ENCODE peak calls at places on chromosomes 2 and 18, in five cellular contexts. D, J, E, Z and L are unnamed samples. For H3K9me3, the result is how much of the 10 kb centered on the place peaks cover.

GRCh38 chr2:25814681-25815080 is 63.6 kb downstream of the ASXL2 start:
- ATAC-seq in J (no peak), Z (no peak), E (no peak), D (no peak), L (no peak)

GRCh38 chr2:46308081-46308480 is 10.9 kb downstream of the EPAS1 start:
- ATAC-seq in J (peak), Z (peak), D (no peak), E (no peak), L (no peak)

GRCh38 chr18:34595673-34596072 is 114.4 kb upstream of the DTNA start:
- ATAC-seq in Z (no peak), E (no peak), D (no peak), J (no peak), L (no peak)

GRCh38 chr2:8500124-8501054 is 181.5 kb upstream of the ID2 start:
- ATAC-seq in J (peak), Z (peak), E (no peak), D (no peak), L (peak)

GRCh38 chr2:187962538-187962937 is 329.1 kb upstream of the GULP1 start:
- ATAC-seq in Z (no peak), J (no peak), D (no peak), E (no peak), L (no peak)

GRCh38 chr2:42879116-42879705 is 86.8 kb upstream of the HAAO start:
- ATAC-seq in J (peak), D (no peak), E (no peak), Z (no peak), L (no peak)

GRCh38 chr2:54728669-54729120 is 5.2 kb downstream of the EML6 start:
- ATAC-seq in Z (peak), J (peak), E (peak), D (no peak), L (no peak)

GRCh38 chr2:121519732-121520640 is 10.7 kb upstream of the RNU4ATAC start:
- ATAC-seq in E (no peak), D (peak), Z (peak), J (peak), L (no peak)

GRCh38 chr2:187552959-187553681 is 1.1 kb downstream of the TFPI start:
- ATAC-seq in E (peak), Z (peak), D (peak), J (no peak), L (no peak)

GRCh38 chr18:23450022-23450421 is 3.1 kb upstream of the RIOK3 start:
- ATAC-seq in Z (no peak), E (no peak), D (no peak), J (no peak), L (no peak)

GRCh38 chr2:101725515-101726192 is 28.1 kb downstream of the MAP4K4 start:
- ATAC-seq in E (peak), D (peak), Z (no peak), J (peak), L (no peak)

GRCh38 chr2:145597809-145598208 is 1077.9 kb upstream of the ZEB2 start:
- ATAC-seq in J (no peak), Z (no peak), D (no peak), E (no peak), L (no peak)

GRCh38 chr18:25557006-25557405 is 205.0 kb upstream of the ZNF521 start:
- ATAC-seq in J (no peak), D (no peak), E (no peak), Z (no peak), L (no peak)

GRCh38 chr2:40716879-40717278 is 265.0 kb upstream of the SLC8A1 start:
- ATAC-seq in D (no peak), J (no peak), E (no peak), Z (peak), L (peak)

GRCh38 chr2:34705556-34706247 is 1106.6 kb upstream of the FAM98A start:
- ATAC-seq in E (no peak), J (no peak), Z (no peak), D (peak), L (no peak)

GRCh38 chr18:7871560-7872456 is 304.7 kb downstream of the PTPRM start:
- ATAC-seq in E (no peak), Z (peak), J (peak), D (no peak), L (no peak)

GRCh38 chr2:241036964-241037421 is 38.6 kb downstream of the SNED1 start:
- ATAC-seq in D (peak), E (no peak), Z (no peak), J (no peak), L (no peak)

GRCh38 chr2:228378696-228379425 is 197.4 kb upstream of the SPHKAP start:
- ATAC-seq in Z (no peak), J (no peak), E (no peak), D (no peak), L (no peak)

GRCh38 chr2:152157253-152157652 is 18.3 kb downstream of the STAM2 start:
- ATAC-seq in J (no peak), D (no peak), Z (no peak), E (peak), L (no peak)

GRCh38 chr2:152165780-152166179 is 9.8 kb downstream of the STAM2 start:
- ATAC-seq in Z (no peak), E (no peak), D (peak), J (no peak), L (no peak)

GRCh38 chr2:152165306-152165705 is 10.3 kb downstream of the STAM2 start:
- ATAC-seq in J (no peak), D (no peak), E (no peak), Z (no peak), L (no peak)

GRCh38 chr2:152162141-152162540 is 13.4 kb downstream of the STAM2 start:
- ATAC-seq in E (no peak), Z (no peak), D (no peak), J (no peak), L (no peak)

GRCh38 chr2:152161598-152161997 is 14.0 kb downstream of the STAM2 start:
- ATAC-seq in D (no peak), E (no peak), Z (no peak), J (no peak), L (no peak)
- H3K9me3 ChIP-seq in D (under half), E (under half), Z (under half), J (under half), L (under half)

DNA sequence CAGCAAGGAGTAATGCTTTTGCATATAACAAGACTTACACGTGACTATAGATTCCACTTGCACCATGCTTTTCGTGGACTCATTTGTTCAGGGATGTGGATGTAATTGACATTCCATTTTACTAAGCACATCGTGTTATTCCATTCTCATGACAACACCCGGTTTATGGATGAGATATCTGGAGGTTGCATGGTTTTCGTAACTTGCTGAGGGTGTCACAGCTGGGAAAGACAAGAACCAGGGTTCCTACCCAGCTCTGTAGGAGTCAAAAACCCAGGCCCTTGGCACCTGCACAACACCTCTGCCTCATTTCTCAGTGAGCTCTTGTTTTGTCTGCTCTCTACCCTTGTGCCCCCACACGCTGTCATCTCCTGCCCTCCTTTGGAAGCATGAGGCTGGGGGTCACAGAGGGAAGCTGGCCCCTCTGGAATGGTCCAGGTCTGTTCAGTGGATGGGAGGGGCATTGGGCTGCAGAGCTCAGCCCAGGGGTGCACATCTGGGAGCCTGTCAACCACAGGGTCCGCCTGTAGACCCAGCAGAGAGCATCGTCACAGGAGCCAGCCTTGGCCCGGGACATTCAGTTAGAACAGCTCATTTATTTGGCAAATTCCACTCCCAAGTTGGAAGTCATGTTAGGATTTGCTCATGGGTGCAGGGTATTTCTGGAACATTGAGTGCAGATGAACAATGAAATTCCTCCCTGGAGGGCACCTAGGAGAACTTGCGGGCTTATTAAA is 120.1 kb upstream of the TWIST2 start:
- ATAC-seq in Z (no peak), D (no peak), E (no peak), J (no peak), L (peak)
- TF ChIP-seq EP300 in Z (no peak), D (no peak), E (no peak), J (no peak), L (peak)

GRCh38 chr2:108459441-108459840 is 10.4 kb downstream of the GCC2 start:
- ATAC-seq in Z (no peak), D (no peak), E (no peak), J (no peak), L (no peak)
- H3K9me3 ChIP-seq in Z (under half), D (under half), E (under half), J (under half), L (under half)

GRCh38 chr2:32356735-32357544 is at the start of gene BIRC6:
- ATAC-seq in Z (peak), D (peak), J (peak), E (peak), L (peak)
- TF ChIP-seq EP300 in Z (no peak), D (no peak), J (no peak), E (peak), L (no peak)

DNA sequence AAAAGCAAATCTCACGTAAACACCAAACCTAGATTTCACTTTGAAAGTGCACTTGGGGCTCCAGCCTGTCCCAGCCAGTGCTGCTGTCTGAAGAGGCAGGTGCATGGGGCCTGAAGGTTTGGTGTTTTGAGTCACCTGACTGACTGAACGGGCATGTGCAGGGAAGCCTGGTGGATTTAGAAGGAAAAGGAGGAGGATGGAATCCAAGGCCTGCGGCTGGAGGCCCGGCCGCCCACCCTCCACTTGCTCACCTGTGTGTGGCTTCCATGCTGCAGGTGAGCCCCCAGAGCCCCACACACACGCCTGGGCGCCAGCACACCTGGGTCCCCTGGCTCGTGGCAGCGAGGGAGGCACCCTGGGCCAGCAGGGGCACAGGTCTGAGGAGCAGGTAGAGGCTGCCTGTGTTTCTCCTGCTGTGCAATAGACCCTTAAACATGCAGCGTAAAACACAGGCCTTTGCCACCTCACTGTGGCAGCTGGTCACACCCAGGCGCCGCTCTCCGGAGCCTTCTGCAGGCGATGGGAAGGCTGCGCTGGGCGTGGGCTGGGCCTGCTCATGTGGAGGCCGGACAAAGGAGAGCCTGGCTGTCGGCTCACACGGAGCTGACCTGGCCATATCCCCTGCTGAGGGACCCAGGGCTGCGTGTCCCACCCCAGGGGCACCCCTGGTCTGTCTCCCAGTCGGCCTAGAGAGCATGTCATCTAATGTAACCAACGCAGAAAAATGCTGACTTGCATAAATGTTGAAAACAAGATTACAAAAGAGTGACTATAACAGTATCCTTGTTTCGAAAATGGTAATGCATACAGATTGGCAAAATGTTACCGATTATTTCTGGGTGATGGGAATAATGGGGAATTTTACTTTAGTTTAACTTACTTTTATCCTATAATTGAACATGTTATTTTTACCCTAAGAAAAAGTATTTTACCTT is 71.3 kb downstream of the TMEM18 start:
- ATAC-seq in Z (no peak), D (no peak), E (no peak), J (no peak), L (no peak)
- H3K9me3 ChIP-seq in Z (under half), D (under half), E (under half), J (under half), L (under half)

GRCh38 chr18:11947214-11948119 is 33.8 kb upstream of the IMPA2 start:
- ATAC-seq in D (peak), Z (peak), J (peak), E (peak), L (peak)
- TF ChIP-seq EP300 in D (no peak), Z (no peak), J (peak), E (peak), L (no peak)

GRCh38 chr18:5967666-5968065 is 72.3 kb upstream of the TMEM200C start:
- ATAC-seq in Z (no peak), D (no peak), J (no peak), E (no peak), L (no peak)
- H3K9me3 ChIP-seq in Z (under half), D (under half), J (under half), E (under half), L (under half)

GRCh38 chr2:86072271-86072858 is 33.3 kb downstream of the POLR1A start:
- ATAC-seq in E (no peak), D (peak), J (no peak), Z (peak), L (peak)
- TF ChIP-seq EP300 in E (no peak), D (no peak), J (no peak), Z (no peak), L (no peak)

GRCh38 chr18:79933765-79934164 is 17.7 kb downstream of the SLC66A2 start:
- ATAC-seq in Z (no peak), D (no peak), J (peak), E (no peak), L (no peak)
- H3K9me3 ChIP-seq in Z (under half), D (under half), J (under half), E (under half), L (under half)